ENCODE peak calls at places on chromosomes 1 and 21, in eight cellular contexts. X is H9; P is stimulated activated CD4-positive, alpha-beta T cell treated with anti-CD3 and anti-CD28 coated beads, Interleukin-4, amount 100 ng/mL, for 48 hours; N is Calu3; U is activated CD4-positive, alpha-beta T cell treated with anti-CD3 and anti-CD28 coated beads for 48 hours; J is kidney tubule cell; C is SJCRH30; A is nephron progenitor cell. V is an unnamed sample.

GRCh38 chr1:30356839-30357238 is 366.5 kb downstream of the MATN1 start:
- DNase-seq in X (no peak), C (no peak), A (no peak), N (no peak), U (no peak), J (no peak), P (no peak), V (no peak)

GRCh38 chr1:154849645-154850131 is 20.4 kb downstream of the KCNN3 start:
- DNase-seq in P (peak), U (peak), J (no peak), X (no peak), A (no peak), N (no peak), C (peak), V (no peak)

GRCh38 chr1:219090618-219091017 is 83.1 kb upstream of the LYPLAL1 start:
- DNase-seq in C (no peak), U (no peak), J (no peak), X (no peak), P (no peak), N (no peak), A (no peak), V (no peak)

GRCh38 chr1:152770411-152770810 is 4.5 kb upstream of the LCE1F start:
- DNase-seq in X (no peak), A (no peak), N (no peak), C (no peak), U (no peak), J (no peak), P (no peak), V (no peak)

GRCh38 chr1:200787896-200788387 is 49.2 kb downstream of the CAMSAP2 start:
- DNase-seq in J (no peak), N (no peak), C (no peak), A (no peak), P (no peak), U (no peak), X (no peak), V (no peak)

GRCh38 chr1:41313661-41314131 is 47.5 kb upstream of the FOXO6 start:
- DNase-seq in U (peak), C (peak), N (no peak), A (peak), P (no peak), X (peak), J (peak), V (peak)

GRCh38 chr1:214438059-214438458 is 113.3 kb downstream of the PTPN14 start:
- DNase-seq in J (no peak), A (peak), P (no peak), U (no peak), X (peak), C (peak), N (no peak), V (no peak)

GRCh38 chr1:52337439-52337838 is 28.6 kb downstream of the CC2D1B start:
- DNase-seq in P (no peak), J (no peak), A (no peak), X (no peak), U (no peak), C (no peak), N (no peak), V (no peak)

GRCh38 chr1:97271906-97272788 is 550.6 kb downstream of the PTBP2 start:
- DNase-seq in J (no peak), U (no peak), A (no peak), X (no peak), N (no peak), P (no peak), C (no peak), V (no peak)

GRCh38 chr21:41368361-41369104 is 6.7 kb downstream of the MX2 start:
- DNase-seq in J (no peak), U (no peak), A (no peak), N (no peak), P (no peak), X (no peak), C (no peak), V (no peak)

GRCh38 chr1:3061981-3062615 is 6.9 kb upstream of the PRDM16 start:
- DNase-seq in U (no peak), P (no peak), A (peak), N (no peak), J (no peak), C (no peak), X (peak), V (no peak)

GRCh38 chr1:91729621-91730348 is 156.2 kb downstream of the TGFBR3 start:
- DNase-seq in N (no peak), A (no peak), J (no peak), P (no peak), C (no peak), X (no peak), U (no peak), V (no peak)

GRCh38 chr21:46109251-46110221 is 11.6 kb downstream of the COL6A2 start:
- DNase-seq in J (no peak), U (no peak), C (no peak), N (no peak), X (peak), A (no peak), P (no peak), V (peak)

GRCh38 chr1:63628607-63629006 is 35.4 kb downstream of the PGM1 start:
- DNase-seq in X (no peak), J (peak), N (no peak), C (no peak), A (no peak), U (no peak), P (no peak), V (no peak)

GRCh38 chr1:110765640-110766335 is 91.0 kb upstream of the KCNA3 start:
- DNase-seq in J (peak), P (peak), N (peak), C (peak), A (peak), U (peak), X (no peak), V (peak)

GRCh38 chr1:184940226-184940625 is 34.1 kb downstream of the NIBAN1 start:
- DNase-seq in X (no peak), A (no peak), P (no peak), U (no peak), N (no peak), J (no peak), C (no peak), V (no peak)

GRCh38 chr1:902802-903201 is 20.9 kb upstream of the SAMD11 start:
- DNase-seq in J (no peak), P (no peak), X (no peak), U (no peak), C (no peak), A (no peak), N (no peak), V (peak)

GRCh38 chr1:143698016-143698415 is 273.8 kb downstream of the FAM72C start:
- DNase-seq in P (peak), N (peak), C (peak), A (no peak), X (no peak), J (peak), U (peak), V (peak)

GRCh38 chr1:197841158-197841557 is 61.3 kb upstream of the C1orf53 start:
- DNase-seq in J (no peak), U (no peak), A (no peak), N (no peak), X (peak), C (no peak), P (no peak), V (no peak)